ENCODE peak calls at places on chromosome 18, in four cellular contexts. A is ovary; B is CD4-positive, alpha-beta memory T cell; O is HepG2. M is an unnamed sample. For H3K36me3, the result is how much of the 10 kb centered on the place peaks cover.

GRCh38 chr18:36075862-36076587 is 8.7 kb upstream of the RPRD1A start:
- DNase-seq in A (no peak), B (no peak), O (peak), M (no peak)

GRCh38 chr18:67359868-67360838 is 156.4 kb downstream of the DSEL start:
- DNase-seq in O (peak), A (no peak), B (no peak), M (no peak)

GRCh38 chr18:23231340-23232021 is 96.2 kb downstream of the CABLES1 start:
- DNase-seq in B (peak), A (no peak), O (no peak), M (peak)

GRCh38 chr18:48719988-48720654 is 181.3 kb downstream of the CTIF start:
- DNase-seq in O (no peak), A (no peak), B (no peak), M (no peak)

GRCh38 chr18:52343138-52343537 is 3.1 kb downstream of the DCC start:
- DNase-seq in B (no peak), A (no peak), O (no peak), M (no peak)

GRCh38 chr18:77112161-77112801 is 20.3 kb downstream of the MBP start:
- DNase-seq in B (no peak), O (no peak), A (no peak), M (no peak)

GRCh38 chr18:11927497-11927896 is 19.4 kb upstream of the MPPE1 start:
- DNase-seq in B (no peak), A (no peak), O (no peak), M (no peak)

GRCh38 chr18:54229660-54230059 is 5.2 kb upstream of the MBD2 start:
- DNase-seq in A (no peak), B (no peak), O (no peak), M (no peak)

GRCh38 chr18:49359732-49360444 is 100.6 kb downstream of the DYM start:
- DNase-seq in A (no peak), B (no peak), O (no peak), M (peak)

GRCh38 chr18:62526098-62527025 is 3.5 kb downstream of the ZCCHC2 start:
- DNase-seq in B (peak), O (peak), A (peak), M (peak)

GRCh38 chr18:2911533-2911932 is 64.7 kb downstream of the EMILIN2 start:
- DNase-seq in A (no peak), B (no peak), O (no peak), M (no peak)
- H3K36me3 ChIP-seq in A (under half), B (under half), O (under half), M (under half)

GRCh38 chr18:8823530-8823929 is 118.2 kb downstream of the MTCL1 start:
- DNase-seq in B (no peak), A (no peak), O (no peak), M (no peak)

GRCh38 chr18:8821531-8821930 is 116.2 kb downstream of the MTCL1 start:
- DNase-seq in A (no peak), B (no peak), O (no peak), M (no peak)

GRCh38 chr18:8820701-8821465 is 115.5 kb downstream of the MTCL1 start:
- DNase-seq in B (no peak), O (no peak), A (no peak), M (no peak)

GRCh38 chr18:8824846-8825245 is 119.5 kb downstream of the MTCL1 start:
- DNase-seq in A (no peak), B (no peak), O (no peak), M (no peak)

GRCh38 chr18:8822643-8823042 is 117.3 kb downstream of the MTCL1 start:
- DNase-seq in O (no peak), B (no peak), A (no peak), M (no peak)
- H3K36me3 ChIP-seq in O (under half), B (under half), A (under half), M (under half)

GRCh38 chr18:78993014-78993926 is 13.7 kb downstream of the SALL3 start:
- DNase-seq in O (no peak), B (no peak), A (no peak), M (no peak)
- H3K36me3 ChIP-seq in O (under half), B (under half), A (under half), M (under half)

GRCh38 chr18:670456-670996 is 13.1 kb downstream of the TYMS start:
- DNase-seq in O (no peak), B (no peak), A (no peak), M (no peak)

GRCh38 chr18:671405-671804 is 14.0 kb downstream of the TYMS start:
- DNase-seq in O (no peak), A (no peak), B (no peak), M (no peak)

GRCh38 chr18:666628-667027 is 9.2 kb downstream of the TYMS start:
- DNase-seq in O (no peak), B (no peak), A (no peak), M (no peak)

GRCh38 chr18:668263-668662 is 10.8 kb downstream of the TYMS start:
- DNase-seq in B (no peak), A (no peak), O (no peak), M (no peak)

DNA sequence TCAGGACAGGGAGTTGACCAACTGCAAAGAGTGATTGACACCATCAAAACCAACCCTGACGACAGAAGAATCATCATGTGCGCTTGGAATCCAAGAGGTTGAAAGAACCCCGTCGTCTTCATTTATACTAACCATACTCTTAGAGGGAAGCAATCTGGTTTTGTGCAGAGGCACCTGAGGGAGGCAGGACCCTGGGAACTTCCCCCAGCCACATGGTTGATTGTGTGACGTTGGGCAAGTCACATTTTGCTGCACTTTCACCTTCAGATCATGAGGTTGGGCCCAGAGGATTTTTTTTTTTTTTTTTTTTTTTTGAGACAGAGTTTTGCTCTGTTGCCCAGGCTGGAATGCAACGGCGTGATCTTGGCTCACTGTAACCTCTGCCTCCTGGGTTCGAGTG is 11.6 kb downstream of the TYMS start:
- DNase-seq in O (no peak), A (no peak), B (no peak), M (no peak)
- H3K36me3 ChIP-seq in O (under half), A (under half), B (under half), M (under half)

GRCh38 chr18:2683055-2683454 is 27.5 kb downstream of the SMCHD1 start:
- DNase-seq in O (no peak), A (no peak), B (no peak), M (no peak)
- H3K36me3 ChIP-seq in O (under half), A (under half), B (under half), M (under half)

M was measured in GM06990.